ENCODE peak calls at places on chromosomes 6 and 20, in four cellular contexts. U is K562, X is A549, C is GM12878. Z is an unnamed sample.

GRCh38 chr6:21708181-21708580 is 114.6 kb downstream of the SOX4 start:
- DNase-seq in U (no peak), X (no peak), C (no peak), Z (no peak)

GRCh38 chr6:18388942-18389341 is 1.8 kb downstream of the RNF144B start:
- DNase-seq in U (no peak), X (peak; percentile 5), C (no peak), Z (peak; percentile 77)

GRCh38 chr20:14992961-14993360 is 655.5 kb upstream of the FLRT3 start:
- DNase-seq in X (no peak), C (no peak), U (no peak), Z (no peak)

GRCh38 chr6:215335-216034 is 76.8 kb upstream of the DUSP22 start:
- DNase-seq in C (peak; percentile 41), X (no peak), U (no peak), Z (peak; percentile 39)

GRCh38 chr20:45311589-45312211 is 3.6 kb upstream of the MATN4 start:
- DNase-seq in U (peak; percentile 78), X (peak; percentile 75), C (no peak), Z (peak; percentile 42)

GRCh38 chr6:154386848-154387717 is 30.5 kb upstream of the IPCEF1 start:
- DNase-seq in X (peak; percentile 64), U (no peak), C (no peak), Z (peak; percentile 97)

GRCh38 chr20:46367967-46368901 is 38.2 kb downstream of the ELMO2 start:
- DNase-seq in X (no peak), U (peak; percentile 77), C (no peak), Z (no peak)

GRCh38 chr6:48615041-48615440 is 504.0 kb upstream of the PTCHD4 start:
- DNase-seq in U (no peak), X (no peak), C (no peak), Z (peak; percentile 30)

GRCh38 chr20:24531202-24531601 is 61.8 kb downstream of the SYNDIG1 start:
- DNase-seq in C (no peak), U (no peak), X (no peak), Z (no peak)

GRCh38 chr6:139474145-139475108 is 100.0 kb upstream of the CITED2 start:
- DNase-seq in X (no peak), U (peak; percentile 42), C (no peak), Z (peak; percentile 66)

GRCh38 chr6:111872521-111873177 is 603 bp downstream of the FYN start:
- DNase-seq in C (no peak), U (peak; percentile 48), X (no peak), Z (peak; percentile 30)

GRCh38 chr6:139372326-139373153 is 1.9 kb downstream of the CITED2 start:
- DNase-seq in C (no peak), U (no peak), X (no peak), Z (peak; percentile 18)

GRCh38 chr6:41239467-41240159 is 11.5 kb downstream of the TREML4 start:
- DNase-seq in C (no peak), X (no peak), U (no peak), Z (no peak)

GRCh38 chr6:75397806-75398465 is 95.7 kb downstream of the FILIP1 start:
- DNase-seq in X (no peak), C (no peak), U (no peak), Z (peak; percentile 62)

GRCh38 chr20:14634666-14635065 is 297.3 kb upstream of the FLRT3 start:
- DNase-seq in U (no peak), X (no peak), C (no peak), Z (no peak)

GRCh38 chr20:64065973-64066341 is 3.0 kb downstream of the TCEA2 start:
- DNase-seq in X (peak; percentile 61), U (peak; percentile 74), C (peak; percentile 79), Z (peak; percentile 78)

GRCh38 chr6:167795874-167796667 is 30.6 kb upstream of the AFDN start:
- DNase-seq in C (no peak), X (no peak), U (no peak), Z (no peak)

GRCh38 chr6:97059473-97059872 is 134.9 kb downstream of the KLHL32 start:
- DNase-seq in X (peak; percentile 9), C (peak; percentile 17), U (peak; percentile 25), Z (peak; percentile 37)

GRCh38 chr6:44789061-44789460 is 401.6 kb downstream of the CDC5L start:
- DNase-seq in C (no peak), U (no peak), X (no peak), Z (no peak)

GRCh38 chr6:19879663-19880062 is 42.5 kb downstream of the ID4 start:
- DNase-seq in U (no peak), X (no peak), C (no peak), Z (no peak)

GRCh38 chr6:91291071-91291470 is 704.2 kb upstream of the MAP3K7 start:
- DNase-seq in U (no peak), C (no peak), X (no peak), Z (peak; percentile 2)

GRCh38 chr20:43972692-43973091 is 58.0 kb downstream of the TOX2 start:
- DNase-seq in C (no peak), X (no peak), U (no peak), Z (no peak)

GRCh38 chr20:43974665-43975064 is 60.0 kb downstream of the TOX2 start:
- DNase-seq in C (no peak), U (no peak), X (no peak), Z (no peak)

GRCh38 chr20:43973671-43974450 is 59.2 kb downstream of the TOX2 start:
- DNase-seq in U (no peak), X (no peak), C (no peak), Z (no peak)

GRCh38 chr20:43972051-43972450 is 57.4 kb downstream of the TOX2 start:
- DNase-seq in U (no peak), C (no peak), X (no peak), Z (no peak)

DNA sequence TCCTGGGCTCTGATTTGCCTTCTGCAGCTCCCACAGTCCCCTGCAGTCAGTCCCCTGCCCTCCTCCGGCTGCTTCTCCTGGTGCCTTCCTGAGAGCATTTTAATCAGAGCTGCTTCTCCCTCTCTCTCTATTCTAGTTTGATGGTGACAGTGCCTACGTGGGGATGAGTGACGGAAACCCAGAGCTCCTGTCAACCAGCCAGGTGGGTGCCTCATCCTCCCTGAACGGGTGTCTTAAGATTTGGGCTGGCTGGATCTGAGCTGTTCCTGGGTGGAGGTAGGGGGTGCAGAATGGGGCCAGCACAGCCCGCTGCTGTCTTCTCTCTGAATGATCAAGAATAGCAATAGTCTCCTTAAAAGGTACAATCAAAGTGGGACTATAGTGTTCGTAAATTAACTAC is 58.6 kb downstream of the TOX2 start:
- DNase-seq in U (no peak), C (no peak), X (no peak), Z (no peak)
- TF ChIP-seq ELK1 in U (no peak), C (no peak), X (no peak), Z (no peak)

DNA sequence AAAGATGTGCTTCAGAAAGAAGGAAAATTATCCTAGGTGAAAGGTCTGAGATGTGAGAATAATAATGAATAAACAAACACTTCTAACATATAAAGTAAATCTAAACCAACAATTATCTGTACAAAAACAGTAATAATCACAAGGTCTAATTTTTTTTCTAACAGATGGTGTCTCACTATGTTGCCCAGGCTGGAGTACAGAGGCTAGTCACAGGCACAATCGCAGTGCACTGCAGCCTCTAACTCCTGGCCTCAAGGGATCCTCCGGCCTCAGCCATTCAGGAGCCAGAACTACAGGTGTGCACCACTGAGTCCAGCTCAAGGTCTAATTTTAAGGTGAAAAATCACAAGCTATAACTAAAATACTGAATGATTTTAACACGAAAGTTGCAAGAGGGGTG is 17.0 kb upstream of the ZC3H12D start:
- DNase-seq in X (no peak), C (no peak), U (no peak), Z (no peak)
- TF ChIP-seq CEBPB in X (no peak), C (no peak), U (no peak), Z (no peak)

GRCh38 chr6:170542031-170542719 is 10.9 kb downstream of the PSMB1 start:
- DNase-seq in X (no peak), U (no peak), C (no peak), Z (peak; percentile 68)

DNA sequence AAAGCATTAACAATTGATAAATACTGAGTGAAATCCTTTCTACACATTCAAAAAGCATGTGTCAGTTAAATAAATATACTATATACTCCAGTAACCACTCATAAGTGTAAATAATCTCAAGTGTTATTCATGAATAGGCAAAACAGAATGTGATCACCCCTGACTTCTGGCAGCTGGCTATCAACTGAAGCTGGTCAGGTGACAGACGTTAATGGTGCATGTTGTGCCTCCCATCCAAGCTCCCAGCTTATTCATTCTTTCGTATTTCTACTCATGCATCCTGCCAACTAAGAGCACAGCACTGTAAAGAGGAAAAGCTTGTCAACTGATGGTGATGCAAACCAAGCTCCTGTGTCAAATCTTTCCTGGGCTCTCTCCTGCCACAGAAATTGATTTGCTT is 7.7 kb downstream of the PSMB1 start:
- DNase-seq in U (no peak), X (no peak), C (no peak), Z (peak; percentile 93)
- TF ChIP-seq ELK1 in U (no peak), X (no peak), C (no peak), Z (no peak)

GRCh38 chr20:6566821-6567220 is 200.7 kb upstream of the BMP2 start:
- DNase-seq in X (no peak), U (no peak), C (no peak), Z (peak; percentile 96)
- TF ChIP-seq CEBPB in X (no peak), U (no peak), C (no peak), Z (peak; percentile 94)

GRCh38 chr6:134642217-134642616 is 307.7 kb downstream of the ALDH8A1 start:
- DNase-seq in U (no peak), C (no peak), X (no peak), Z (peak; percentile 78)
- TF ChIP-seq ELK1 in U (no peak), C (no peak), X (no peak), Z (no peak)

GRCh38 chr20:36941403-36941835 is 10.1 kb downstream of the SAMHD1 start:
- DNase-seq in X (no peak), C (no peak), U (no peak), Z (no peak)
- TF ChIP-seq CEBPB in X (no peak), C (no peak), U (no peak), Z (no peak)

GRCh38 chr6:159983641-159984080 is 14.8 kb downstream of the IGF2R start:
- DNase-seq in X (no peak), C (no peak), U (no peak), Z (peak; percentile 51)

GRCh38 chr6:159984268-159984786 is 15.4 kb downstream of the IGF2R start:
- DNase-seq in U (peak; percentile 51), X (no peak), C (no peak), Z (peak; percentile 93)

GRCh38 chr6:159981591-159982245 is 12.8 kb downstream of the IGF2R start:
- DNase-seq in U (peak; percentile 61), C (peak; percentile 74), X (no peak), Z (peak; percentile 91)

GRCh38 chr6:159981171-159981571 is 12.3 kb downstream of the IGF2R start:
- DNase-seq in C (no peak), U (no peak), X (no peak), Z (no peak)

DNA sequence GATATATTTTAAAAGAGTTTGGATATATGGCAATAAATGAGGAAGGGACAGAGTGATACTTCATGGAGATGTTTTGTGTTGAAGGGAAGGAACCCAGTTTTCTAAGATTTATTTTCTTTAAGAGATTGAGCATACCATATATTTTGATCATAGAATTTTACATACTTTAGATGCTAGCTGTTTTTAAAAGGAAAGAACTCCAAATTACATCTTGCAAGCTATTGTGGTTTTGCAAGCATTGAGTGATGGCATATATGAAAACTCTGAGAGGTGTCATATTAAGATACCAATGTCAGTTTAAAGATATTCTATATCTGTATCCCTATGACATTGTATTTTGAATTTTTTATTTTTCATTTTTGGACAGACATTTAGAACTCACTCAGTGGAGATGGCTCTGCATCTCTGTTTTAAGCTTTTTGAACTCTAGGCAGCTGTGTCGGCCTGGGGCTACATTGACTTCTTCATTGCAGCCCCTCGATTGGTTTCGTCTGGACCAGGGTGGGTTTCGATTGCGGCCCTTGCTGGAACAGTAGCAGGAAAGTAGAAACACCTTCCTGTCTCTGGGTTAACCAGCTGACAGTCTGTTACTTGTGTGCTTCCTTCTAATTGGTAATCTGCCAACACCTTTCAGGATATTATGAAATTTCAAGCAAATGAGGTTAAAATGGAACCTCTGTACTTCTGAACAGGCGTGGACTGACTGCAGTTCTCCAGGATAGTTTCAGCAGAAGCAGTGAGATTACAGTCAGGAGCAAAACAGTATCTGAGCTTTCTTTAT is 14.0 kb downstream of the IGF2R start:
- DNase-seq in X (no peak), U (no peak), C (no peak), Z (peak; percentile 33)
- TF ChIP-seq ELK1 in X (no peak), U (no peak), C (no peak), Z (no peak)